ENCODE peak calls at places on chromosomes 3 and 15, in five cellular contexts. U is H9, K is H1, V is mesenchymal stem cell, H is trophoblast cell. T is an unnamed sample.
A peak's percentile ranks its signal among the peaks of the same experiment; 100 is the strongest.

GRCh38 chr3:31392568-31392967 is 140.2 kb upstream of the STT3B start:
- DNase-seq in U (no peak), K (no peak), V (no peak), H (no peak), T (no peak)

GRCh38 chr15:100254694-100255093 is 87.1 kb downstream of the ADAMTS17 start:
- DNase-seq in U (no peak), K (no peak), V (no peak), H (no peak), T (no peak)

GRCh38 chr3:185758912-185759311 is 65.9 kb downstream of the IGF2BP2 start:
- DNase-seq in U (no peak), K (no peak), V (no peak), H (no peak), T (no peak)

GRCh38 chr15:84747423-84748273 is 744 bp upstream of the ZNF592 start:
- DNase-seq in U (peak; percentile 82), K (no peak), V (peak; percentile 82), H (peak; percentile 83), T (peak; percentile 62)

GRCh38 chr3:49940667-49941249 is 808 bp downstream of the RBM6 start:
- DNase-seq in U (no peak), K (no peak), V (no peak), H (peak; percentile 21), T (no peak)

GRCh38 chr15:35777016-35777415 is 231.1 kb upstream of the DPH6 start:
- DNase-seq in U (no peak), K (no peak), V (no peak), H (no peak), T (no peak)

GRCh38 chr15:69996842-69997478 is 100.8 kb downstream of the TLE3 start:
- DNase-seq in U (no peak), K (no peak), V (no peak), H (no peak), T (no peak)

GRCh38 chr3:70737656-70738309 is 425.3 kb upstream of the MDFIC2 start:
- DNase-seq in U (no peak), K (no peak), V (no peak), H (no peak), T (no peak)

GRCh38 chr3:178519701-178520100 is 16.5 kb upstream of the KCNMB2 start:
- DNase-seq in U (no peak), K (no peak), V (no peak), H (no peak), T (no peak)

GRCh38 chr3:128746881-128747280 is 20.9 kb downstream of the RAB7A start:
- DNase-seq in U (no peak), K (no peak), V (no peak), H (no peak), T (no peak)

GRCh38 chr3:194133661-194134230 is 2.2 kb upstream of the HES1 start:
- DNase-seq in U (peak; percentile 65), K (no peak), V (peak; percentile 91), H (peak; percentile 46), T (peak; percentile 51)

GRCh38 chr3:141402476-141403171 is 34.3 kb downstream of the ZBTB38 start:
- DNase-seq in U (peak; percentile 65), K (no peak), V (peak; percentile 67), H (peak; percentile 91), T (peak; percentile 55)

GRCh38 chr3:15601399-15602145 is at the start of the genes BTD and HACL1:
- DNase-seq in U (peak; percentile 99), K (peak; percentile 99), V (peak; percentile 100), H (peak; percentile 100), T (peak; percentile 100)

GRCh38 chr3:61353353-61353752 is 102.1 kb upstream of the FHIT start:
- DNase-seq in U (no peak), K (no peak), V (no peak), H (no peak), T (no peak)

GRCh38 chr3:31431322-31431721 is 101.4 kb upstream of the STT3B start:
- DNase-seq in U (no peak), K (no peak), V (no peak), H (no peak), T (no peak)

GRCh38 chr3:10745392-10745791 is 70.6 kb upstream of the SLC6A11 start:
- DNase-seq in U (no peak), K (no peak), V (no peak), H (no peak), T (no peak)

GRCh38 chr15:81492303-81492702 is 118.3 kb upstream of the TMC3 start:
- DNase-seq in U (no peak), K (no peak), V (no peak), H (no peak), T (no peak)

GRCh38 chr15:92118162-92118935 is 264.8 kb downstream of the SLCO3A1 start:
- DNase-seq in U (peak; percentile 65), K (no peak), V (no peak), H (no peak), T (no peak)

GRCh38 chr3:44954962-44955361 is 21.0 kb downstream of the ZDHHC3 start:
- DNase-seq in U (no peak), K (no peak), V (peak; percentile 78), H (peak; percentile 37), T (no peak)

GRCh38 chr3:117903226-117903625 is 1131.4 kb downstream of the IGSF11 start:
- DNase-seq in U (no peak), K (no peak), V (no peak), H (no peak), T (no peak)

GRCh38 chr15:41490355-41490754 is 3.3 kb upstream of the ITPKA start:
- DNase-seq in U (no peak), K (no peak), V (peak; percentile 98), H (peak; percentile 86), T (no peak)

GRCh38 chr3:31247850-31248618 is 284.7 kb upstream of the STT3B start:
- DNase-seq in U (no peak), K (no peak), V (no peak), H (peak; percentile 42), T (no peak)

GRCh38 chr15:92091155-92091734 is 237.7 kb downstream of the SLCO3A1 start:
- DNase-seq in U (peak; percentile 90), K (no peak), V (no peak), H (peak; percentile 66), T (peak; percentile 47)

GRCh38 chr15:77844798-77845446 is 212.2 kb upstream of the LINGO1 start:
- DNase-seq in U (no peak), K (no peak), V (no peak), H (no peak), T (no peak)

GRCh38 chr3:186929186-186929585 is 1.1 kb upstream of the ST6GAL1 start:
- DNase-seq in U (no peak), K (no peak), V (no peak), H (no peak), T (no peak)

GRCh38 chr3:168824107-168824506 is 728.4 kb upstream of the GOLIM4 start:
- DNase-seq in U (no peak), K (no peak), V (no peak), H (no peak), T (no peak)

GRCh38 chr3:168828536-168828935 is 732.8 kb upstream of the GOLIM4 start:
- DNase-seq in U (no peak), K (no peak), V (no peak), H (no peak), T (no peak)

GRCh38 chr3:168828943-168829342 is 733.2 kb upstream of the GOLIM4 start:
- DNase-seq in U (peak; percentile 35), K (no peak), V (no peak), H (no peak), T (peak; percentile 14)

GRCh38 chr3:168828014-168828413 is 732.3 kb upstream of the GOLIM4 start:
- DNase-seq in U (no peak), K (no peak), V (no peak), H (no peak), T (no peak)
- H3K27ac ChIP-seq in U (no peak overlapping the region), K (no peak overlapping the region), V (no peak overlapping the region), H (no peak overlapping the region), T (no peak overlapping the region)

DNA sequence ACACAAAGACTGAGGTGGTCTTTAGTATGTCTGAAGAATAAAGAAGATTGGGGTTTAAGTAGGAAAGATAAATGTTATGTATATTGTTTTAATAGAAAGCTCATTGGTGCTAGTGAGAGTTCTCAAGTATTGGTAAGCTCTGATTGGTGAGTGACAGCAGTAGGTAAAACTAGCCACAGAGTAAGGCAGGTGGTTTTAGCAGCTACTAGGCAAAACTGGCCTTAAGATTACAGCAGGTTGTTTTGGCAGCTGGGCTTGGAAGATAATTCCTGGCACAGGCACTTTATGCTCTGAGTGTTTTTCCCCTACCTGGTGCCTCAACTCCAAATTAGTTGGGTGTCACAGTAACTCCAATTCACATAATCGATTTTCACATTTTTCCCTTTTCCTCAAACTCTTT is 66.3 kb downstream of the STAG1 start:
- DNase-seq in U (no peak), K (no peak), V (no peak), H (no peak), T (no peak)
- H2BK12ac ChIP-seq in U (no peak overlapping the region), K (no peak overlapping the region), V (no peak overlapping the region), H (no peak overlapping the region), T (no peak overlapping the region)

GRCh38 chr3:123447416-123447748 is 1.5 kb downstream of the ADCY5 start:
- DNase-seq in U (peak; percentile 42), K (no peak), V (no peak), H (no peak), T (no peak)

GRCh38 chr3:123445702-123446101 is 3.2 kb downstream of the ADCY5 start:
- DNase-seq in U (no peak), K (no peak), V (no peak), H (no peak), T (no peak)

GRCh38 chr3:123444744-123445143 is 4.1 kb downstream of the ADCY5 start:
- DNase-seq in U (no peak), K (no peak), V (no peak), H (no peak), T (no peak)

GRCh38 chr3:123446610-123447109 is 2.2 kb downstream of the ADCY5 start:
- DNase-seq in U (no peak), K (no peak), V (no peak), H (no peak), T (no peak)

DNA sequence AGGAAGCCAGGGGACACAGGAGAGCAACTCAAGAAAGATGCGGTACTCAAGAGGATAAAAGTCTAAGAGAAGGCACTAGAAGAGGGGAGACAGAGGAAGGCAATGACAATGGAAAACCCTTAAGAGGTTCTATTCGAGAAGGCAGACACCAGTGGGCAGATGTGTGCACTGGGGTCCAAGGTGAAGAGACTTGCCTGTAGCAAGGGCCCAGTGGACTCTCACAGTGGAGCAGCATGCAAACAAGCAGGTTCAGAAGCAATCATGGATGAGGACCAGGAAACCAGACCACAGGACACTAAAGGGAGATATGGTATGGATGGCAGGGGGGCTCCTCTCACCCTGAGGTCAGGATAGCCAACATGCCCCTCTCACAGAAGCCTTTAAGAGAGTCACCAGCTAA is 2.7 kb downstream of the ADCY5 start:
- DNase-seq in U (no peak), K (no peak), V (no peak), H (no peak), T (no peak)
- H3K27ac ChIP-seq in U (no peak overlapping the region), K (no peak overlapping the region), V (no peak overlapping the region), H (no peak overlapping the region), T (no peak overlapping the region)

GRCh38 chr3:40247714-40248113 is 61.8 kb upstream of the EIF1B start:
- DNase-seq in U (no peak), K (no peak), V (no peak), H (peak; percentile 98), T (no peak)
- H2BK12ac ChIP-seq in U (no peak overlapping the region), K (no peak overlapping the region), V (no peak overlapping the region), H (no peak overlapping the region), T (no peak overlapping the region)